ENCODE peak calls at places on chromosomes 13 and 19, in ten cellular contexts. One of them, this sample, is unnamed.

GRCh38 chr19:22144394-22144793 is 52.4 kb downstream of the ZNF676 start:
- DNase-seq in T-helper 17 cell: no peak
- DNase-seq in AG08396: no peak
- DNase-seq in activated CD8-positive, alpha-beta memory T cell treated with anti-CD3 and anti-CD28 coated beads for 4 hours: no peak
- DNase-seq in KG1: peak
- DNase-seq in AG08395: no peak
- DNase-seq in A172: peak
- DNase-seq in stimulated activated CD4-positive, alpha-beta T cell treated with anti-CD3 and anti-CD28 coated beads, Interleukin-2, amount 100 ng/mL, for 48 hours: no peak
- DNase-seq in H1: no peak
- DNase-seq in pancreas: no peak
- DNase-seq in this sample: peak

GRCh38 chr13:97191615-97192014 is 30.5 kb upstream of the MBNL2 start:
- DNase-seq in H1: no peak
- DNase-seq in stimulated activated CD4-positive, alpha-beta T cell treated with anti-CD3 and anti-CD28 coated beads, Interleukin-2, amount 100 ng/mL, for 48 hours: no peak
- DNase-seq in AG08395: no peak
- DNase-seq in activated CD8-positive, alpha-beta memory T cell treated with anti-CD3 and anti-CD28 coated beads for 4 hours: no peak
- DNase-seq in pancreas: no peak
- DNase-seq in T-helper 17 cell: no peak
- DNase-seq in A172: no peak
- DNase-seq in KG1: no peak
- DNase-seq in AG08396: no peak
- DNase-seq in this sample: peak

GRCh38 chr13:113965968-113966884 is 7.7 kb downstream of the C13orf46 start:
- DNase-seq in pancreas: no peak
- DNase-seq in AG08395: no peak
- DNase-seq in H1: no peak
- DNase-seq in stimulated activated CD4-positive, alpha-beta T cell treated with anti-CD3 and anti-CD28 coated beads, Interleukin-2, amount 100 ng/mL, for 48 hours: no peak
- DNase-seq in KG1: no peak
- DNase-seq in A172: no peak
- DNase-seq in AG08396: no peak
- DNase-seq in T-helper 17 cell: no peak
- DNase-seq in activated CD8-positive, alpha-beta memory T cell treated with anti-CD3 and anti-CD28 coated beads for 4 hours: no peak
- DNase-seq in this sample: no peak

GRCh38 chr13:54841682-54842081 is 1813.1 kb downstream of the OLFM4 start:
- DNase-seq in H1: no peak
- DNase-seq in AG08395: no peak
- DNase-seq in AG08396: no peak
- DNase-seq in activated CD8-positive, alpha-beta memory T cell treated with anti-CD3 and anti-CD28 coated beads for 4 hours: no peak
- DNase-seq in pancreas: no peak
- DNase-seq in KG1: no peak
- DNase-seq in T-helper 17 cell: no peak
- DNase-seq in A172: no peak
- DNase-seq in stimulated activated CD4-positive, alpha-beta T cell treated with anti-CD3 and anti-CD28 coated beads, Interleukin-2, amount 100 ng/mL, for 48 hours: no peak
- DNase-seq in this sample: no peak

GRCh38 chr13:42083138-42083770 is 34.8 kb downstream of the DGKH start:
- DNase-seq in A172: no peak
- DNase-seq in H1: no peak
- DNase-seq in AG08396: no peak
- DNase-seq in stimulated activated CD4-positive, alpha-beta T cell treated with anti-CD3 and anti-CD28 coated beads, Interleukin-2, amount 100 ng/mL, for 48 hours: no peak
- DNase-seq in AG08395: no peak
- DNase-seq in pancreas: no peak
- DNase-seq in activated CD8-positive, alpha-beta memory T cell treated with anti-CD3 and anti-CD28 coated beads for 4 hours: no peak
- DNase-seq in KG1: no peak
- DNase-seq in T-helper 17 cell: no peak
- DNase-seq in this sample: no peak

GRCh38 chr13:73059460-73060250 is 850 bp downstream of the KLF5 start:
- DNase-seq in pancreas: peak
- DNase-seq in KG1: no peak
- DNase-seq in stimulated activated CD4-positive, alpha-beta T cell treated with anti-CD3 and anti-CD28 coated beads, Interleukin-2, amount 100 ng/mL, for 48 hours: peak
- DNase-seq in activated CD8-positive, alpha-beta memory T cell treated with anti-CD3 and anti-CD28 coated beads for 4 hours: peak
- DNase-seq in AG08395: peak
- DNase-seq in A172: peak
- DNase-seq in AG08396: peak
- DNase-seq in T-helper 17 cell: peak
- DNase-seq in H1: no peak
- DNase-seq in this sample: peak

GRCh38 chr19:29690842-29691241 is 24.2 kb downstream of the C19orf12 start:
- DNase-seq in H1: no peak
- DNase-seq in T-helper 17 cell: no peak
- DNase-seq in KG1: no peak
- DNase-seq in AG08395: no peak
- DNase-seq in A172: peak
- DNase-seq in AG08396: no peak
- DNase-seq in pancreas: no peak
- DNase-seq in stimulated activated CD4-positive, alpha-beta T cell treated with anti-CD3 and anti-CD28 coated beads, Interleukin-2, amount 100 ng/mL, for 48 hours: peak
- DNase-seq in activated CD8-positive, alpha-beta memory T cell treated with anti-CD3 and anti-CD28 coated beads for 4 hours: peak
- DNase-seq in this sample: peak

GRCh38 chr13:46603165-46603603 is 50.2 kb downstream of the LRCH1 start:
- DNase-seq in A172: peak
- DNase-seq in T-helper 17 cell: no peak
- DNase-seq in activated CD8-positive, alpha-beta memory T cell treated with anti-CD3 and anti-CD28 coated beads for 4 hours: no peak
- DNase-seq in stimulated activated CD4-positive, alpha-beta T cell treated with anti-CD3 and anti-CD28 coated beads, Interleukin-2, amount 100 ng/mL, for 48 hours: no peak
- DNase-seq in pancreas: no peak
- DNase-seq in H1: no peak
- DNase-seq in KG1: no peak
- DNase-seq in AG08395: no peak
- DNase-seq in AG08396: no peak
- DNase-seq in this sample: peak

GRCh38 chr19:2661615-2662014 is 40.9 kb downstream of the GNG7 start:
- DNase-seq in T-helper 17 cell: no peak
- DNase-seq in pancreas: no peak
- DNase-seq in activated CD8-positive, alpha-beta memory T cell treated with anti-CD3 and anti-CD28 coated beads for 4 hours: no peak
- DNase-seq in stimulated activated CD4-positive, alpha-beta T cell treated with anti-CD3 and anti-CD28 coated beads, Interleukin-2, amount 100 ng/mL, for 48 hours: no peak
- DNase-seq in AG08395: no peak
- DNase-seq in A172: peak
- DNase-seq in AG08396: no peak
- DNase-seq in H1: no peak
- DNase-seq in KG1: no peak
- DNase-seq in this sample: no peak

GRCh38 chr19:5093297-5093858 is 124.5 kb downstream of the KDM4B start:
- DNase-seq in pancreas: no peak
- DNase-seq in A172: no peak
- DNase-seq in activated CD8-positive, alpha-beta memory T cell treated with anti-CD3 and anti-CD28 coated beads for 4 hours: no peak
- DNase-seq in H1: no peak
- DNase-seq in AG08396: no peak
- DNase-seq in stimulated activated CD4-positive, alpha-beta T cell treated with anti-CD3 and anti-CD28 coated beads, Interleukin-2, amount 100 ng/mL, for 48 hours: no peak
- DNase-seq in AG08395: no peak
- DNase-seq in T-helper 17 cell: no peak
- DNase-seq in KG1: no peak
- DNase-seq in this sample: peak

GRCh38 chr13:110062077-110062776 is 244.7 kb downstream of the COL4A1 start:
- DNase-seq in T-helper 17 cell: no peak
- DNase-seq in pancreas: no peak
- DNase-seq in KG1: no peak
- DNase-seq in A172: peak
- DNase-seq in AG08395: peak
- DNase-seq in activated CD8-positive, alpha-beta memory T cell treated with anti-CD3 and anti-CD28 coated beads for 4 hours: no peak
- DNase-seq in H1: no peak
- DNase-seq in AG08396: peak
- DNase-seq in stimulated activated CD4-positive, alpha-beta T cell treated with anti-CD3 and anti-CD28 coated beads, Interleukin-2, amount 100 ng/mL, for 48 hours: no peak
- DNase-seq in this sample: peak

GRCh38 chr13:23469901-23470525 is 36.5 kb upstream of the SACS start:
- DNase-seq in activated CD8-positive, alpha-beta memory T cell treated with anti-CD3 and anti-CD28 coated beads for 4 hours: no peak
- DNase-seq in A172: peak
- DNase-seq in AG08395: peak
- DNase-seq in T-helper 17 cell: no peak
- DNase-seq in KG1: no peak
- DNase-seq in AG08396: peak
- DNase-seq in H1: no peak
- DNase-seq in stimulated activated CD4-positive, alpha-beta T cell treated with anti-CD3 and anti-CD28 coated beads, Interleukin-2, amount 100 ng/mL, for 48 hours: no peak
- DNase-seq in pancreas: no peak
- DNase-seq in this sample: peak

GRCh38 chr19:5882421-5882968 is 12.2 kb upstream of the FUT5 start:
- DNase-seq in A172: no peak
- DNase-seq in KG1: no peak
- DNase-seq in T-helper 17 cell: no peak
- DNase-seq in activated CD8-positive, alpha-beta memory T cell treated with anti-CD3 and anti-CD28 coated beads for 4 hours: no peak
- DNase-seq in pancreas: no peak
- DNase-seq in H1: no peak
- DNase-seq in AG08395: no peak
- DNase-seq in AG08396: no peak
- DNase-seq in stimulated activated CD4-positive, alpha-beta T cell treated with anti-CD3 and anti-CD28 coated beads, Interleukin-2, amount 100 ng/mL, for 48 hours: no peak
- DNase-seq in this sample: no peak

GRCh38 chr19:53537126-53537522 is 821 bp upstream of the ZNF331 start:
- DNase-seq in activated CD8-positive, alpha-beta memory T cell treated with anti-CD3 and anti-CD28 coated beads for 4 hours: no peak
- DNase-seq in KG1: no peak
- DNase-seq in stimulated activated CD4-positive, alpha-beta T cell treated with anti-CD3 and anti-CD28 coated beads, Interleukin-2, amount 100 ng/mL, for 48 hours: no peak
- DNase-seq in H1: no peak
- DNase-seq in A172: no peak
- DNase-seq in pancreas: no peak
- DNase-seq in T-helper 17 cell: no peak
- DNase-seq in AG08395: no peak
- DNase-seq in AG08396: no peak
- DNase-seq in this sample: no peak

GRCh38 chr19:18379803-18380747 is 5.9 kb upstream of the GDF15 start:
- DNase-seq in stimulated activated CD4-positive, alpha-beta T cell treated with anti-CD3 and anti-CD28 coated beads, Interleukin-2, amount 100 ng/mL, for 48 hours: no peak
- DNase-seq in AG08396: peak
- DNase-seq in pancreas: peak
- DNase-seq in KG1: no peak
- DNase-seq in activated CD8-positive, alpha-beta memory T cell treated with anti-CD3 and anti-CD28 coated beads for 4 hours: no peak
- DNase-seq in AG08395: peak
- DNase-seq in H1: no peak
- DNase-seq in T-helper 17 cell: no peak
- DNase-seq in A172: peak
- DNase-seq in this sample: peak

GRCh38 chr13:41457589-41458186 is 338 bp downstream of the RGCC start:
- DNase-seq in H1: no peak
- DNase-seq in T-helper 17 cell: no peak
- DNase-seq in stimulated activated CD4-positive, alpha-beta T cell treated with anti-CD3 and anti-CD28 coated beads, Interleukin-2, amount 100 ng/mL, for 48 hours: no peak
- DNase-seq in A172: no peak
- DNase-seq in activated CD8-positive, alpha-beta memory T cell treated with anti-CD3 and anti-CD28 coated beads for 4 hours: no peak
- DNase-seq in AG08395: no peak
- DNase-seq in AG08396: peak
- DNase-seq in KG1: no peak
- DNase-seq in pancreas: peak
- DNase-seq in this sample: no peak

GRCh38 chr13:102399791-102400618 is 1.8 kb downstream of the FGF14 start:
- DNase-seq in KG1: no peak
- DNase-seq in stimulated activated CD4-positive, alpha-beta T cell treated with anti-CD3 and anti-CD28 coated beads, Interleukin-2, amount 100 ng/mL, for 48 hours: no peak
- DNase-seq in H1: no peak
- DNase-seq in AG08396: peak
- DNase-seq in T-helper 17 cell: no peak
- DNase-seq in activated CD8-positive, alpha-beta memory T cell treated with anti-CD3 and anti-CD28 coated beads for 4 hours: no peak
- DNase-seq in A172: no peak
- DNase-seq in pancreas: peak
- DNase-seq in AG08395: peak
- DNase-seq in this sample: no peak

GRCh38 chr19:42038675-42039074 is 31.3 kb downstream of the GRIK5 start:
- DNase-seq in AG08396: no peak
- DNase-seq in H1: no peak
- DNase-seq in T-helper 17 cell: no peak
- DNase-seq in KG1: no peak
- DNase-seq in stimulated activated CD4-positive, alpha-beta T cell treated with anti-CD3 and anti-CD28 coated beads, Interleukin-2, amount 100 ng/mL, for 48 hours: no peak
- DNase-seq in A172: no peak
- DNase-seq in pancreas: no peak
- DNase-seq in activated CD8-positive, alpha-beta memory T cell treated with anti-CD3 and anti-CD28 coated beads for 4 hours: no peak
- DNase-seq in AG08395: no peak
- DNase-seq in this sample: peak

GRCh38 chr13:43908156-43909126 is 28.7 kb downstream of the LACC1 start:
- DNase-seq in stimulated activated CD4-positive, alpha-beta T cell treated with anti-CD3 and anti-CD28 coated beads, Interleukin-2, amount 100 ng/mL, for 48 hours: no peak
- DNase-seq in H1: no peak
- DNase-seq in KG1: peak
- DNase-seq in AG08396: peak
- DNase-seq in AG08395: peak
- DNase-seq in pancreas: no peak
- DNase-seq in activated CD8-positive, alpha-beta memory T cell treated with anti-CD3 and anti-CD28 coated beads for 4 hours: no peak
- DNase-seq in A172: peak
- DNase-seq in T-helper 17 cell: no peak
- DNase-seq in this sample: peak

GRCh38 chr19:45739498-45740439 is 6.5 kb downstream of the MEIOSIN start:
- DNase-seq in activated CD8-positive, alpha-beta memory T cell treated with anti-CD3 and anti-CD28 coated beads for 4 hours: no peak
- DNase-seq in A172: no peak
- DNase-seq in AG08396: no peak
- DNase-seq in stimulated activated CD4-positive, alpha-beta T cell treated with anti-CD3 and anti-CD28 coated beads, Interleukin-2, amount 100 ng/mL, for 48 hours: no peak
- DNase-seq in H1: no peak
- DNase-seq in T-helper 17 cell: no peak
- DNase-seq in AG08395: no peak
- DNase-seq in KG1: no peak
- DNase-seq in pancreas: no peak
- DNase-seq in this sample: no peak

GRCh38 chr19:46020819-46021125 is 2.1 kb downstream of the PGLYRP1 start:
- DNase-seq in AG08396: no peak
- DNase-seq in H1: no peak
- DNase-seq in KG1: no peak
- DNase-seq in pancreas: no peak
- DNase-seq in stimulated activated CD4-positive, alpha-beta T cell treated with anti-CD3 and anti-CD28 coated beads, Interleukin-2, amount 100 ng/mL, for 48 hours: no peak
- DNase-seq in AG08395: no peak
- DNase-seq in T-helper 17 cell: no peak
- DNase-seq in activated CD8-positive, alpha-beta memory T cell treated with anti-CD3 and anti-CD28 coated beads for 4 hours: no peak
- DNase-seq in A172: no peak
- DNase-seq in this sample: no peak

GRCh38 chr19:35554076-35554475 is 8.7 kb downstream of the TMEM147 start:
- DNase-seq in AG08396: no peak
- DNase-seq in AG08395: no peak
- DNase-seq in T-helper 17 cell: no peak
- DNase-seq in KG1: no peak
- DNase-seq in A172: no peak
- DNase-seq in stimulated activated CD4-positive, alpha-beta T cell treated with anti-CD3 and anti-CD28 coated beads, Interleukin-2, amount 100 ng/mL, for 48 hours: no peak
- DNase-seq in H1: no peak
- DNase-seq in pancreas: no peak
- DNase-seq in activated CD8-positive, alpha-beta memory T cell treated with anti-CD3 and anti-CD28 coated beads for 4 hours: no peak
- DNase-seq in this sample: no peak

GRCh38 chr13:77477299-77477848 is 58.1 kb upstream of the SCEL start:
- DNase-seq in A172: no peak
- DNase-seq in pancreas: no peak
- DNase-seq in H1: no peak
- DNase-seq in stimulated activated CD4-positive, alpha-beta T cell treated with anti-CD3 and anti-CD28 coated beads, Interleukin-2, amount 100 ng/mL, for 48 hours: no peak
- DNase-seq in AG08396: no peak
- DNase-seq in T-helper 17 cell: no peak
- DNase-seq in activated CD8-positive, alpha-beta memory T cell treated with anti-CD3 and anti-CD28 coated beads for 4 hours: no peak
- DNase-seq in KG1: no peak
- DNase-seq in AG08395: no peak
- DNase-seq in this sample: no peak

GRCh38 chr19:18441804-18442788 is 4.2 kb upstream of the ISYNA1 start:
- DNase-seq in AG08395: no peak
- DNase-seq in T-helper 17 cell: peak
- DNase-seq in activated CD8-positive, alpha-beta memory T cell treated with anti-CD3 and anti-CD28 coated beads for 4 hours: no peak
- DNase-seq in A172: no peak
- DNase-seq in KG1: no peak
- DNase-seq in H1: no peak
- DNase-seq in AG08396: no peak
- DNase-seq in stimulated activated CD4-positive, alpha-beta T cell treated with anti-CD3 and anti-CD28 coated beads, Interleukin-2, amount 100 ng/mL, for 48 hours: no peak
- DNase-seq in pancreas: no peak
- DNase-seq in this sample: no peak

GRCh38 chr13:107458269-107458668 is 757.1 kb downstream of the LIG4 start:
- DNase-seq in AG08396: no peak
- DNase-seq in stimulated activated CD4-positive, alpha-beta T cell treated with anti-CD3 and anti-CD28 coated beads, Interleukin-2, amount 100 ng/mL, for 48 hours: no peak
- DNase-seq in AG08395: no peak
- DNase-seq in H1: no peak
- DNase-seq in activated CD8-positive, alpha-beta memory T cell treated with anti-CD3 and anti-CD28 coated beads for 4 hours: no peak
- DNase-seq in KG1: no peak
- DNase-seq in T-helper 17 cell: no peak
- DNase-seq in A172: no peak
- DNase-seq in pancreas: no peak
- DNase-seq in this sample: no peak

GRCh38 chr13:94967183-94968039 is 255.1 kb upstream of the SOX21 start:
- DNase-seq in stimulated activated CD4-positive, alpha-beta T cell treated with anti-CD3 and anti-CD28 coated beads, Interleukin-2, amount 100 ng/mL, for 48 hours: peak
- DNase-seq in A172: peak
- DNase-seq in activated CD8-positive, alpha-beta memory T cell treated with anti-CD3 and anti-CD28 coated beads for 4 hours: no peak
- DNase-seq in T-helper 17 cell: no peak
- DNase-seq in KG1: no peak
- DNase-seq in H1: no peak
- DNase-seq in pancreas: peak
- DNase-seq in AG08395: peak
- DNase-seq in AG08396: peak
- DNase-seq in this sample: peak

GRCh38 chr13:83007226-83007625 is 875.0 kb downstream of the SLITRK1 start:
- DNase-seq in A172: no peak
- DNase-seq in AG08395: no peak
- DNase-seq in AG08396: no peak
- DNase-seq in stimulated activated CD4-positive, alpha-beta T cell treated with anti-CD3 and anti-CD28 coated beads, Interleukin-2, amount 100 ng/mL, for 48 hours: no peak
- DNase-seq in pancreas: no peak
- DNase-seq in T-helper 17 cell: no peak
- DNase-seq in activated CD8-positive, alpha-beta memory T cell treated with anti-CD3 and anti-CD28 coated beads for 4 hours: no peak
- DNase-seq in H1: no peak
- DNase-seq in KG1: peak
- DNase-seq in this sample: no peak

GRCh38 chr19:35446194-35446593 is 1.9 kb upstream of the FFAR2 start:
- DNase-seq in H1: no peak
- DNase-seq in pancreas: no peak
- DNase-seq in stimulated activated CD4-positive, alpha-beta T cell treated with anti-CD3 and anti-CD28 coated beads, Interleukin-2, amount 100 ng/mL, for 48 hours: no peak
- DNase-seq in A172: no peak
- DNase-seq in AG08395: no peak
- DNase-seq in activated CD8-positive, alpha-beta memory T cell treated with anti-CD3 and anti-CD28 coated beads for 4 hours: no peak
- DNase-seq in T-helper 17 cell: no peak
- DNase-seq in KG1: no peak
- DNase-seq in AG08396: no peak
- DNase-seq in this sample: no peak

This sample was measured in myocyte.